ENCODE peak calls at places on chromosome 18, in four cellular contexts. Q is HCT116, L is mammary epithelial cell, G is fibroblast of lung. D is an unnamed sample.

GRCh38 chr18:63410792-63411191 is 11.5 kb downstream of the VPS4B start:
- DNase-seq in Q (no peak), L (peak; percentile 80), G (peak; percentile 74), D (peak; percentile 71)

GRCh38 chr18:63480892-63481291 is 4.1 kb downstream of the SERPINB5 start:
- DNase-seq in Q (no peak), L (no peak), G (no peak), D (no peak)

GRCh38 chr18:37554399-37554787 is 11.2 kb downstream of the CELF4 start:
- DNase-seq in Q (no peak), L (no peak), G (no peak), D (no peak)

GRCh38 chr18:49572935-49573334 is 11.1 kb downstream of the LIPG start:
- DNase-seq in Q (no peak), L (peak; percentile 9), G (no peak), D (no peak)

GRCh38 chr18:59846814-59847490 is 52.8 kb upstream of the PMAIP1 start:
- DNase-seq in Q (no peak), L (peak; percentile 72), G (peak; percentile 41), D (no peak)

GRCh38 chr18:4586729-4587128 is 131.6 kb upstream of the DLGAP1 start:
- DNase-seq in Q (no peak), L (no peak), G (no peak), D (peak; percentile 50)

GRCh38 chr18:33495278-33495677 is 54.8 kb upstream of the CCDC178 start:
- DNase-seq in Q (no peak), L (peak; percentile 17), G (peak; percentile 56), D (peak; percentile 35)

GRCh38 chr18:48616484-48617255 is 77.8 kb downstream of the CTIF start:
- DNase-seq in Q (no peak), L (peak; percentile 22), G (no peak), D (no peak)

GRCh38 chr18:43393174-43393573 is 115.9 kb upstream of the SYT4 start:
- DNase-seq in Q (no peak), L (no peak), G (peak; percentile 37), D (no peak)

GRCh38 chr18:23337599-23338444 is 115.3 kb upstream of the RIOK3 start:
- DNase-seq in Q (peak; percentile 19), L (peak; percentile 50), G (peak; percentile 72), D (peak; percentile 47)
- TF ChIP-seq CTCF in Q (no peak), L (no peak), G (no peak), D (peak; percentile 10)

GRCh38 chr18:74515620-74516231 is 18.6 kb upstream of the CNDP1 start:
- DNase-seq in Q (no peak), L (peak; percentile 23), G (no peak), D (no peak)
- TF ChIP-seq EZH2 in Q (no peak), L (no peak), G (no peak), D (no peak)

GRCh38 chr18:8977166-8977565 is 125.3 kb upstream of the NDUFV2 start:
- DNase-seq in Q (no peak), L (no peak), G (no peak), D (no peak)
- H3K4me1 ChIP-seq in Q (no peaks in the 10 kb centered on the region), L (peaks cover 4% of the 10 kb centered on the region), G (no peaks in the 10 kb centered on the region), D (no peaks in the 10 kb centered on the region)

GRCh38 chr18:28357785-28358401 is 181.0 kb upstream of the CDH2 start:
- DNase-seq in Q (peak; percentile 18), L (no peak), G (no peak), D (peak; percentile 15)
- TF ChIP-seq CTCF in Q (peak; percentile 51), L (peak; percentile 17), G (no peak), D (peak; percentile 32)

DNA sequence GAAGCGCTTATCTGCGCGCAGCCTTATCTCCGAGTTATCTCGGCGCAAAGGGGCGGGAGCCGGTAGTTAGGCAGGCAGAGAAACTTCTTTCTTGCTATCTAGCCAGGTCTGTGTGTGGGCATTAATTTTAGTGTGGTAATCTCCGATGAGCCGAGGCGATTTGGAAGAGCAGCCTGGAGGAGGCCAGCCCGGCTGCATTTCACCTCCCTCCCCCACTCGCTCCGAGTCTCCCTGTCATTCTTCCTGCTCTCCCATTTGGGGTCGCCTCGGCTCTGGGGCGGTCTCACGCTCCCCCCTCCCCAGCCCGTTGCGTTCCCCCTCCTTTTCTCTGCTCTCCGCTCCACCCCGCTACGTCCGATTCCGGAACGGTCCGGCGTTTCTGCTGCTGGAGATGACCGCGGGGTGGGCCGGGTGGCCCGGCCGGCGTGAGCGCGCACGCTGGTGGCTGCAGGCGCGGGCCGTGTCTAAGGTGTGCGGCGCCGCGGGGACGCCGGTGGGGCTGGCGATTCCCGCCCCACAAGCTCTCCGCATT is 566 bp downstream of the GATA6 start:
- DNase-seq in Q (no peak), L (no peak), G (no peak), D (peak; percentile 60)
- TF ChIP-seq EZH2 in Q (no peak), L (no peak), G (no peak), D (peak; percentile 26)

GRCh38 chr18:32446780-32447179 is 23.9 kb downstream of the GAREM1 start:
- DNase-seq in Q (no peak), L (no peak), G (no peak), D (peak; percentile 34)
- H3K4me1 ChIP-seq in Q (no peaks in the 10 kb centered on the region), L (no peaks in the 10 kb centered on the region), G (no peaks in the 10 kb centered on the region), D (peaks cover 11% of the 10 kb centered on the region)